ENCODE peak calls at places on chromosomes 7 and 10, in six cellular contexts. D is ecto neural progenitor cell; X is upper lobe of right lung; Y is astrocyte of the cerebellum; N is cardiac fibroblast; M is CD8-positive, alpha-beta memory T cell. G is an unnamed sample.

GRCh38 chr10:38025283-38025682 is 14.8 kb downstream of the ZNF33A start:
- DNase-seq in Y (no peak), N (no peak), M (no peak), D (no peak), X (no peak), G (no peak)

GRCh38 chr10:113941140-113941539 is 86.7 kb downstream of the NHLRC2 start:
- DNase-seq in M (no peak), Y (no peak), D (no peak), X (no peak), N (no peak), G (no peak)

GRCh38 chr7:116812905-116813304 is 49.5 kb upstream of the CAPZA2 start:
- DNase-seq in M (no peak), N (no peak), D (no peak), X (no peak), Y (no peak), G (no peak)

GRCh38 chr7:38942431-38943051 is 33.5 kb upstream of the VPS41 start:
- DNase-seq in X (no peak), Y (no peak), M (no peak), D (no peak), N (no peak), G (no peak)

GRCh38 chr10:102408081-102408727 is 10.4 kb downstream of the PSD start:
- DNase-seq in Y (no peak), M (peak), N (no peak), D (no peak), X (no peak), G (no peak)

GRCh38 chr10:132614431-132615341 is 77.1 kb downstream of the INPP5A start:
- DNase-seq in Y (no peak), N (no peak), X (peak), M (no peak), D (no peak), G (peak)

GRCh38 chr7:132977234-132977633 is 104.7 kb downstream of the CHCHD3 start:
- DNase-seq in D (no peak), Y (no peak), M (no peak), N (no peak), X (no peak), G (no peak)

GRCh38 chr7:31735991-31736982 is 49.3 kb downstream of the PPP1R17 start:
- DNase-seq in M (no peak), X (no peak), Y (peak), N (peak), D (peak), G (no peak)

GRCh38 chr7:117075934-117076333 is 122.6 kb downstream of the ST7 start:
- DNase-seq in Y (no peak), N (no peak), X (no peak), D (no peak), M (no peak), G (no peak)

GRCh38 chr7:38105874-38106483 is 72.1 kb upstream of the STARD3NL start:
- DNase-seq in X (no peak), M (peak), Y (peak), D (no peak), N (peak), G (no peak)

GRCh38 chr10:74488907-74489306 is 337.5 kb upstream of the KAT6B start:
- DNase-seq in Y (no peak), N (no peak), M (no peak), X (no peak), D (no peak), G (no peak)

GRCh38 chr7:39400836-39401235 is 165.4 kb upstream of the YAE1 start:
- DNase-seq in X (no peak), M (no peak), D (no peak), N (no peak), Y (no peak), G (no peak)

GRCh38 chr7:118846977-118847376 is 622.5 kb downstream of the ANKRD7 start:
- DNase-seq in Y (no peak), N (no peak), D (no peak), X (no peak), M (no peak), G (no peak)

GRCh38 chr10:60359066-60359465 is 30.6 kb downstream of the ANK3 start:
- DNase-seq in Y (no peak), D (no peak), M (no peak), X (no peak), N (no peak), G (no peak)

GRCh38 chr7:9785211-9785610 is 1188.5 kb upstream of the PHF14 start:
- DNase-seq in Y (no peak), M (no peak), D (no peak), X (no peak), N (no peak), G (no peak)

GRCh38 chr7:121328508-121329459 is at the start of gene WNT16:
- DNase-seq in X (no peak), N (no peak), Y (no peak), D (peak), M (no peak), G (peak)

GRCh38 chr7:111910656-111911055 is 295.5 kb downstream of the DOCK4 start:
- DNase-seq in M (no peak), D (no peak), N (no peak), Y (no peak), X (no peak), G (no peak)

GRCh38 chr10:77400041-77400440 is 237.6 kb downstream of the KCNMA1 start:
- DNase-seq in N (no peak), M (no peak), X (no peak), D (no peak), Y (no peak), G (no peak)

GRCh38 chr7:142482899-142483658 is 225.2 kb upstream of the PRSS58 start:
- DNase-seq in X (no peak), D (no peak), M (peak), Y (no peak), N (peak), G (peak)

GRCh38 chr7:151351027-151351426 is 9.4 kb downstream of the NUB1 start:
- DNase-seq in N (no peak), Y (no peak), X (no peak), D (no peak), M (no peak), G (peak)

GRCh38 chr7:73343671-73344380 is 15.9 kb downstream of the FKBP6 start:
- DNase-seq in X (no peak), N (no peak), D (no peak), Y (no peak), M (no peak), G (no peak)

GRCh38 chr10:102016416-102016815 is 39.6 kb downstream of the ARMH3 start:
- DNase-seq in Y (no peak), X (no peak), D (no peak), N (no peak), M (no peak), G (no peak)